ENCODE peak calls at places on chromosomes 12 and 14, in eight cellular contexts. One of them, this sample, is unnamed.

GRCh38 chr14:60561845-60562746 is 53.1 kb downstream of the SIX6 start:
- DNase-seq in HFF-Myc: peak
- DNase-seq in epithelial cell of esophagus: peak
- DNase-seq in body of pancreas: peak
- DNase-seq in activated T-helper 1 cell treated with anti-CD3 and anti-CD28 coated beads, Interleukin-2, amount 50 U/mL, for 16 hours: no peak
- DNase-seq in Peyer's patch: no peak
- DNase-seq in left colon: peak
- DNase-seq in iris pigment epithelial cell: peak
- DNase-seq in this sample: no peak

GRCh38 chr14:91317381-91318313 is 73.1 kb upstream of the GPR68 start:
- DNase-seq in HFF-Myc: no peak
- DNase-seq in epithelial cell of esophagus: peak
- DNase-seq in body of pancreas: peak
- DNase-seq in activated T-helper 1 cell treated with anti-CD3 and anti-CD28 coated beads, Interleukin-2, amount 50 U/mL, for 16 hours: peak
- DNase-seq in Peyer's patch: peak
- DNase-seq in left colon: peak
- DNase-seq in iris pigment epithelial cell: no peak
- DNase-seq in this sample: peak

GRCh38 chr14:69043598-69044267 is 64.6 kb upstream of the ACTN1 start:
- DNase-seq in HFF-Myc: no peak
- DNase-seq in epithelial cell of esophagus: peak
- DNase-seq in body of pancreas: peak
- DNase-seq in activated T-helper 1 cell treated with anti-CD3 and anti-CD28 coated beads, Interleukin-2, amount 50 U/mL, for 16 hours: no peak
- DNase-seq in Peyer's patch: no peak
- DNase-seq in left colon: no peak
- DNase-seq in iris pigment epithelial cell: peak
- DNase-seq in this sample: no peak

GRCh38 chr12:106178582-106178981 is 39.8 kb upstream of the NUAK1 start:
- DNase-seq in HFF-Myc: no peak
- DNase-seq in epithelial cell of esophagus: no peak
- DNase-seq in body of pancreas: no peak
- DNase-seq in activated T-helper 1 cell treated with anti-CD3 and anti-CD28 coated beads, Interleukin-2, amount 50 U/mL, for 16 hours: no peak
- DNase-seq in Peyer's patch: no peak
- DNase-seq in left colon: no peak
- DNase-seq in iris pigment epithelial cell: no peak
- DNase-seq in this sample: no peak

GRCh38 chr14:54207075-54207474 is 189.7 kb upstream of the CDKN3 start:
- DNase-seq in HFF-Myc: no peak
- DNase-seq in epithelial cell of esophagus: peak
- DNase-seq in body of pancreas: no peak
- DNase-seq in activated T-helper 1 cell treated with anti-CD3 and anti-CD28 coated beads, Interleukin-2, amount 50 U/mL, for 16 hours: no peak
- DNase-seq in Peyer's patch: no peak
- DNase-seq in left colon: no peak
- DNase-seq in iris pigment epithelial cell: peak
- DNase-seq in this sample: no peak

GRCh38 chr14:102930753-102931579 is 8.5 kb downstream of the AMN start:
- DNase-seq in HFF-Myc: no peak
- DNase-seq in epithelial cell of esophagus: peak
- DNase-seq in body of pancreas: no peak
- DNase-seq in activated T-helper 1 cell treated with anti-CD3 and anti-CD28 coated beads, Interleukin-2, amount 50 U/mL, for 16 hours: no peak
- DNase-seq in Peyer's patch: peak
- DNase-seq in left colon: peak
- DNase-seq in iris pigment epithelial cell: peak
- DNase-seq in this sample: peak

GRCh38 chr14:100341301-100342031 is 18.3 kb downstream of the SLC25A47 start:
- DNase-seq in HFF-Myc: peak
- DNase-seq in epithelial cell of esophagus: peak
- DNase-seq in body of pancreas: peak
- DNase-seq in activated T-helper 1 cell treated with anti-CD3 and anti-CD28 coated beads, Interleukin-2, amount 50 U/mL, for 16 hours: no peak
- DNase-seq in Peyer's patch: peak
- DNase-seq in left colon: no peak
- DNase-seq in iris pigment epithelial cell: peak
- DNase-seq in this sample: no peak

GRCh38 chr12:45878630-45879255 is 111.6 kb downstream of the SCAF11 start:
- DNase-seq in HFF-Myc: no peak
- DNase-seq in epithelial cell of esophagus: no peak
- DNase-seq in body of pancreas: no peak
- DNase-seq in activated T-helper 1 cell treated with anti-CD3 and anti-CD28 coated beads, Interleukin-2, amount 50 U/mL, for 16 hours: no peak
- DNase-seq in Peyer's patch: no peak
- DNase-seq in left colon: no peak
- DNase-seq in iris pigment epithelial cell: peak
- DNase-seq in this sample: no peak

GRCh38 chr12:115433014-115433634 is 749.1 kb upstream of the TBX3 start:
- DNase-seq in HFF-Myc: no peak
- DNase-seq in epithelial cell of esophagus: peak
- DNase-seq in body of pancreas: no peak
- DNase-seq in activated T-helper 1 cell treated with anti-CD3 and anti-CD28 coated beads, Interleukin-2, amount 50 U/mL, for 16 hours: no peak
- DNase-seq in Peyer's patch: no peak
- DNase-seq in left colon: no peak
- DNase-seq in iris pigment epithelial cell: no peak
- DNase-seq in this sample: no peak

GRCh38 chr12:93025145-93026103 is 96.3 kb upstream of the EEA1 start:
- DNase-seq in HFF-Myc: peak
- DNase-seq in epithelial cell of esophagus: peak
- DNase-seq in body of pancreas: no peak
- DNase-seq in activated T-helper 1 cell treated with anti-CD3 and anti-CD28 coated beads, Interleukin-2, amount 50 U/mL, for 16 hours: no peak
- DNase-seq in Peyer's patch: no peak
- DNase-seq in left colon: no peak
- DNase-seq in iris pigment epithelial cell: peak
- DNase-seq in this sample: no peak

GRCh38 chr12:51392556-51393237 is 1.5 kb upstream of the GALNT6 start:
- DNase-seq in HFF-Myc: no peak
- DNase-seq in epithelial cell of esophagus: peak
- DNase-seq in body of pancreas: peak
- DNase-seq in activated T-helper 1 cell treated with anti-CD3 and anti-CD28 coated beads, Interleukin-2, amount 50 U/mL, for 16 hours: no peak
- DNase-seq in Peyer's patch: peak
- DNase-seq in left colon: peak
- DNase-seq in iris pigment epithelial cell: no peak
- DNase-seq in this sample: peak

GRCh38 chr14:62269204-62269603 is 507.0 kb downstream of the SNAPC1 start:
- DNase-seq in HFF-Myc: no peak
- DNase-seq in epithelial cell of esophagus: peak
- DNase-seq in body of pancreas: no peak
- DNase-seq in activated T-helper 1 cell treated with anti-CD3 and anti-CD28 coated beads, Interleukin-2, amount 50 U/mL, for 16 hours: no peak
- DNase-seq in Peyer's patch: no peak
- DNase-seq in left colon: no peak
- DNase-seq in iris pigment epithelial cell: peak
- DNase-seq in this sample: no peak

GRCh38 chr12:1852076-1852475 is 31.7 kb downstream of the LRTM2 start:
- DNase-seq in HFF-Myc: no peak
- DNase-seq in epithelial cell of esophagus: no peak
- DNase-seq in body of pancreas: no peak
- DNase-seq in activated T-helper 1 cell treated with anti-CD3 and anti-CD28 coated beads, Interleukin-2, amount 50 U/mL, for 16 hours: no peak
- DNase-seq in Peyer's patch: no peak
- DNase-seq in left colon: no peak
- DNase-seq in iris pigment epithelial cell: no peak
- DNase-seq in this sample: no peak

GRCh38 chr14:96783306-96784224 is 13.6 kb upstream of the VRK1 start:
- DNase-seq in HFF-Myc: no peak
- DNase-seq in epithelial cell of esophagus: peak
- DNase-seq in body of pancreas: peak
- DNase-seq in activated T-helper 1 cell treated with anti-CD3 and anti-CD28 coated beads, Interleukin-2, amount 50 U/mL, for 16 hours: no peak
- DNase-seq in Peyer's patch: no peak
- DNase-seq in left colon: no peak
- DNase-seq in iris pigment epithelial cell: no peak
- DNase-seq in this sample: no peak

GRCh38 chr12:80412343-80412953 is 31.6 kb upstream of the PTPRQ start:
- DNase-seq in HFF-Myc: peak
- DNase-seq in epithelial cell of esophagus: peak
- DNase-seq in body of pancreas: peak
- DNase-seq in activated T-helper 1 cell treated with anti-CD3 and anti-CD28 coated beads, Interleukin-2, amount 50 U/mL, for 16 hours: no peak
- DNase-seq in Peyer's patch: no peak
- DNase-seq in left colon: no peak
- DNase-seq in iris pigment epithelial cell: peak
- DNase-seq in this sample: no peak

GRCh38 chr14:89400529-89400928 is 16.5 kb downstream of the FOXN3 start:
- DNase-seq in HFF-Myc: no peak
- DNase-seq in epithelial cell of esophagus: no peak
- DNase-seq in body of pancreas: no peak
- DNase-seq in activated T-helper 1 cell treated with anti-CD3 and anti-CD28 coated beads, Interleukin-2, amount 50 U/mL, for 16 hours: no peak
- DNase-seq in Peyer's patch: no peak
- DNase-seq in left colon: no peak
- DNase-seq in iris pigment epithelial cell: no peak
- DNase-seq in this sample: no peak

This sample was measured in mucosa of descending colon.